ENCODE peak calls at places on chromosomes 12 and 14, in six cellular contexts. N is OCI-LY7, M is posterior vena cava, A is epithelial cell of esophagus, R is hypothalamus, P is GM19239. L is an unnamed sample.

GRCh38 chr12:92606956-92607355 is 95.8 kb upstream of the PLEKHG7 start:
- DNase-seq in N (no peak), M (no peak), A (no peak), R (no peak), P (no peak), L (no peak)

GRCh38 chr14:96635850-96636249 is 133.7 kb downstream of the PAPOLA start:
- DNase-seq in N (no peak), M (no peak), A (no peak), R (no peak), P (no peak), L (no peak)

GRCh38 chr14:89260898-89261297 is 156.1 kb downstream of the FOXN3 start:
- DNase-seq in N (no peak), M (no peak), A (no peak), R (no peak), P (no peak), L (no peak)

GRCh38 chr14:103125098-103126070 is 2.1 kb downstream of the TNFAIP2 start:
- DNase-seq in N (no peak), M (no peak), A (no peak), R (no peak), P (no peak), L (no peak)

GRCh38 chr12:64175254-64175945 is 46.7 kb downstream of the KICS2 start:
- DNase-seq in N (no peak), M (no peak), A (no peak), R (peak), P (no peak), L (peak)

GRCh38 chr14:74429991-74430390 is 4.0 kb upstream of the SYNDIG1L start:
- DNase-seq in N (no peak), M (no peak), A (no peak), R (no peak), P (no peak), L (no peak)

GRCh38 chr14:89924224-89924623 is 30.3 kb downstream of the EFCAB11 start:
- DNase-seq in N (no peak), M (no peak), A (no peak), R (no peak), P (no peak), L (no peak)

GRCh38 chr14:56057071-56057865 is 60.9 kb upstream of the PELI2 start:
- DNase-seq in N (no peak), M (no peak), A (no peak), R (no peak), P (no peak), L (no peak)

GRCh38 chr14:88488081-88488480 is 66.7 kb downstream of the PTPN21 start:
- DNase-seq in N (no peak), M (no peak), A (peak), R (no peak), P (no peak), L (no peak)

GRCh38 chr14:64942531-64943111 is at the start of gene GPX2:
- DNase-seq in N (no peak), M (no peak), A (peak), R (no peak), P (no peak), L (no peak)

GRCh38 chr12:121465921-121466799 is 66.2 kb downstream of the RNF34 start:
- DNase-seq in N (peak), M (no peak), A (peak), R (no peak), P (no peak), L (peak)

GRCh38 chr12:107474639-107475539 is 210.7 kb upstream of the PWP1 start:
- DNase-seq in N (peak), M (no peak), A (peak), R (no peak), P (no peak), L (no peak)

GRCh38 chr12:129964826-129965457 is 61.1 kb upstream of the TMEM132D start:
- DNase-seq in N (no peak), M (no peak), A (peak), R (no peak), P (no peak), L (no peak)

GRCh38 chr14:33938131-33938949 is 12.5 kb downstream of the EGLN3 start:
- DNase-seq in N (no peak), M (peak), A (peak), R (peak), P (no peak), L (no peak)

GRCh38 chr12:67710582-67710981 is 62.0 kb downstream of the DYRK2 start:
- DNase-seq in N (no peak), M (no peak), A (peak), R (peak), P (peak), L (no peak)

L was measured in Karpas-422.